ENCODE peak calls at places on chromosome 15, in seven cellular contexts. X is activated T-cell treated with anti-CD3 and anti-CD28 coated beads for 1 hour; F is GM13977; V is stimulated activated CD4-positive, alpha-beta T cell treated with anti-CD3 and anti-CD28 coated beads, TNF-alpha, amount 100 ng/mL, for 48 hours; T is pancreas; B is NCI-H524; J is central memory CD4-positive, alpha-beta T cell. C is an unnamed sample.

GRCh38 chr15:71136159-71137137 is 21.2 kb downstream of the THSD4 start:
- DNase-seq in B (peak; percentile 19), T (no peak), X (no peak), F (no peak), J (no peak), V (no peak), C (no peak)

GRCh38 chr15:64623347-64624024 is 151.9 kb downstream of the RBPMS2 start:
- DNase-seq in V (peak; percentile 33), B (no peak), T (no peak), X (no peak), J (no peak), F (no peak), C (no peak)

GRCh38 chr15:100928632-100929280 is 9.6 kb downstream of the LRRK1 start:
- DNase-seq in F (no peak), V (no peak), B (no peak), T (no peak), X (no peak), J (no peak), C (no peak)

GRCh38 chr15:67433495-67434099 is 87.3 kb upstream of the C15orf61 start:
- DNase-seq in F (peak; percentile 48), X (no peak), V (no peak), T (peak; percentile 44), B (peak; percentile 62), J (no peak), C (peak; percentile 54)

GRCh38 chr15:77909131-77909940 is 168.2 kb downstream of the TBC1D2B start:
- DNase-seq in B (no peak), J (no peak), T (no peak), X (no peak), V (no peak), F (no peak), C (no peak)

GRCh38 chr15:87577336-87577735 is 679.2 kb downstream of the NTRK3 start:
- DNase-seq in X (no peak), F (no peak), J (no peak), T (no peak), B (no peak), V (no peak), C (no peak)

GRCh38 chr15:55685292-55685691 is 57.7 kb downstream of the PRTG start:
- DNase-seq in B (no peak), T (no peak), J (no peak), V (no peak), F (peak; percentile 41), X (no peak), C (no peak)

GRCh38 chr15:45253330-45253729 is 1.3 kb downstream of the SLC28A2 start:
- DNase-seq in J (no peak), V (no peak), B (peak; percentile 19), T (no peak), F (no peak), X (no peak), C (no peak)

GRCh38 chr15:38072507-38073277 is 138.3 kb downstream of the TMCO5A start:
- DNase-seq in J (no peak), F (peak; percentile 46), V (no peak), B (peak; percentile 83), T (peak; percentile 64), X (no peak), C (peak; percentile 72)

GRCh38 chr15:87348746-87349145 is 907.8 kb downstream of the NTRK3 start:
- DNase-seq in V (no peak), J (no peak), T (no peak), F (no peak), B (no peak), X (no peak), C (no peak)

GRCh38 chr15:34951993-34952392 is 17.5 kb downstream of the AQR start:
- DNase-seq in V (no peak), X (no peak), B (no peak), F (no peak), T (no peak), J (no peak), C (no peak)

GRCh38 chr15:78298983-78299301 is 467 bp downstream of the SKIC8 start:
- DNase-seq in B (peak; percentile 44), X (no peak), J (no peak), T (no peak), F (no peak), V (no peak), C (no peak)